ENCODE peak calls at places on chromosome 3, in four cellular contexts. W, A, B and J are unnamed samples.

GRCh38 chr3:54443572-54444161 is 321.3 kb downstream of the CACNA2D3 start:
- DNase-seq in A (no peak), W (peak), B (peak), J (no peak)

GRCh38 chr3:46714728-46715506 is 2.8 kb downstream of the PRSS50 start:
- DNase-seq in W (no peak), A (no peak), B (no peak), J (no peak)

GRCh38 chr3:127002195-127003174 is 19.6 kb downstream of the PLXNA1 start:
- DNase-seq in W (no peak), B (no peak), A (peak), J (peak)

GRCh38 chr3:159928692-159929091 is 59.9 kb upstream of the IL12A start:
- DNase-seq in A (no peak), B (no peak), W (peak), J (no peak)

GRCh38 chr3:53806182-53807116 is 39.8 kb downstream of the CHDH start:
- DNase-seq in A (no peak), W (peak), B (peak), J (no peak)

GRCh38 chr3:186825294-186825821 is 17.2 kb upstream of the ADIPOQ start:
- DNase-seq in W (no peak), A (peak), B (no peak), J (peak)

GRCh38 chr3:195208631-195209030 is 62.3 kb downstream of the XXYLT1 start:
- DNase-seq in B (no peak), A (no peak), W (no peak), J (no peak)

GRCh38 chr3:102141913-102142210 is 292.5 kb downstream of the NFKBIZ start:
- DNase-seq in A (no peak), W (no peak), B (no peak), J (no peak)

GRCh38 chr3:183812746-183813445 is 12.5 kb downstream of the MAP6D1 start:
- DNase-seq in A (no peak), B (no peak), W (no peak), J (no peak)

GRCh38 chr3:109033000-109033660 is 79.5 kb upstream of the GUCA1C start:
- DNase-seq in B (no peak), A (no peak), W (no peak), J (no peak)

GRCh38 chr3:132198601-132199000 is 118.6 kb upstream of the ACP3 start:
- DNase-seq in W (no peak), B (no peak), A (no peak), J (no peak)

GRCh38 chr3:47469616-47470015 is 6.1 kb downstream of the SCAP start:
- DNase-seq in A (no peak), B (no peak), W (no peak), J (no peak)

GRCh38 chr3:153649286-153649839 is 471.8 kb upstream of the ARHGEF26 start:
- DNase-seq in W (no peak), A (no peak), B (no peak), J (no peak)

GRCh38 chr3:16568115-16568514 is 37.1 kb downstream of the DAZL start:
- DNase-seq in B (no peak), A (no peak), W (no peak), J (no peak)

GRCh38 chr3:40645883-40646282 is 121.1 kb downstream of the ZNF621 start:
- DNase-seq in A (no peak), W (no peak), B (no peak), J (no peak)

GRCh38 chr3:95609411-95609810 is 1205.0 kb upstream of the EPHA6 start:
- DNase-seq in B (no peak), W (no peak), A (no peak), J (no peak)

GRCh38 chr3:158711886-158712285 is 20.4 kb downstream of the RARRES1 start:
- DNase-seq in A (no peak), B (no peak), W (peak), J (no peak)

GRCh38 chr3:119580148-119580760 is 962 bp downstream of the ADPRH start:
- DNase-seq in A (no peak), B (no peak), W (no peak), J (peak)

GRCh38 chr3:62211675-62212429 is 161.5 kb downstream of the FEZF2 start:
- DNase-seq in A (peak), W (no peak), B (no peak), J (peak)

GRCh38 chr3:151912041-151912440 is 38.6 kb downstream of the SUCNR1 start:
- DNase-seq in W (no peak), A (no peak), B (no peak), J (no peak)

GRCh38 chr3:1664266-1664665 is 434.4 kb upstream of the CNTN4 start:
- DNase-seq in A (no peak), B (no peak), W (no peak), J (no peak)

GRCh38 chr3:147945968-147946519 is 536.9 kb downstream of the ZIC1 start:
- DNase-seq in W (peak), B (peak), A (no peak), J (peak)

GRCh38 chr3:45462522-45463262 is 74.3 kb downstream of the LARS2 start:
- DNase-seq in B (no peak), A (no peak), W (no peak), J (no peak)

GRCh38 chr3:29705906-29706507 is 425.1 kb downstream of the RBMS3 start:
- DNase-seq in W (no peak), A (no peak), B (no peak), J (no peak)

GRCh38 chr3:58041826-58042324 is 33.7 kb downstream of the FLNB start:
- DNase-seq in A (no peak), B (peak), W (no peak), J (peak)

GRCh38 chr3:132421832-132422231 is 4.5 kb downstream of the DNAJC13 start:
- DNase-seq in A (no peak), W (peak), B (peak), J (no peak)

GRCh38 chr3:22979581-22979980 is 223.5 kb upstream of the UBE2E2 start:
- DNase-seq in W (no peak), A (no peak), B (no peak), J (no peak)

GRCh38 chr3:194869482-194870169 is 183.9 kb downstream of the FAM43A start:
- DNase-seq in W (peak), A (no peak), B (no peak), J (no peak)

GRCh38 chr3:23079976-23080375 is 123.2 kb upstream of the UBE2E2 start:
- DNase-seq in W (peak), A (no peak), B (no peak), J (peak)

GRCh38 chr3:133693821-133694220 is 32.1 kb upstream of the TOPBP1 start:
- DNase-seq in B (no peak), W (no peak), A (no peak), J (no peak)

GRCh38 chr3:63279000-63279366 is 875 bp downstream of the SYNPR start:
- DNase-seq in B (no peak), A (no peak), W (no peak), J (peak)

GRCh38 chr3:196008387-196008786 is 73.5 kb downstream of the TFRC start:
- DNase-seq in W (no peak), A (no peak), B (no peak), J (no peak)

GRCh38 chr3:126158016-126158911 is 22.1 kb downstream of the ALDH1L1 start:
- DNase-seq in B (no peak), W (no peak), A (no peak), J (no peak)

GRCh38 chr3:146308222-146308621 is 57.3 kb upstream of the PLSCR4 start:
- DNase-seq in A (no peak), W (no peak), B (no peak), J (no peak)

GRCh38 chr3:127036209-127037020 is 53.5 kb downstream of the PLXNA1 start:
- DNase-seq in W (no peak), A (no peak), B (no peak), J (no peak)

GRCh38 chr3:87350367-87351199 is 74.2 kb upstream of the POU1F1 start:
- DNase-seq in B (peak), W (peak), A (peak), J (peak)

GRCh38 chr3:136728434-136728833 is 23.7 kb downstream of the STAG1 start:
- DNase-seq in W (no peak), B (no peak), A (no peak), J (no peak)

GRCh38 chr3:188416041-188416440 is 262.1 kb downstream of the LPP start:
- DNase-seq in W (no peak), B (no peak), A (no peak), J (no peak)

GRCh38 chr3:195906865-195907729 is 1.3 kb downstream of the TNK2 start:
- DNase-seq in B (no peak), A (no peak), W (no peak), J (peak)

GRCh38 chr3:165206454-165207266 is 10.5 kb upstream of the SLITRK3 start:
- DNase-seq in A (peak), W (peak), B (peak), J (peak)
- TF ChIP-seq JUNB in A (no peak), W (no peak), B (no peak), J (no peak)

GRCh38 chr3:129014148-129014547 is 13.0 kb downstream of the EFCC1 start:
- DNase-seq in B (no peak), W (no peak), A (no peak), J (no peak)

GRCh38 chr3:129015388-129016105 is 14.4 kb downstream of the EFCC1 start:
- DNase-seq in A (peak), W (no peak), B (no peak), J (no peak)

GRCh38 chr3:129016366-129016724 is 15.2 kb downstream of the EFCC1 start:
- DNase-seq in A (no peak), W (no peak), B (peak), J (no peak)

GRCh38 chr3:129014793-129015345 is 13.8 kb downstream of the EFCC1 start:
- DNase-seq in B (no peak), W (no peak), A (no peak), J (no peak)

GRCh38 chr3:129013491-129013891 is 12.4 kb downstream of the EFCC1 start:
- DNase-seq in W (peak), B (no peak), A (peak), J (peak)
- TF ChIP-seq JUNB in W (no peak), B (no peak), A (no peak), J (no peak)

DNA sequence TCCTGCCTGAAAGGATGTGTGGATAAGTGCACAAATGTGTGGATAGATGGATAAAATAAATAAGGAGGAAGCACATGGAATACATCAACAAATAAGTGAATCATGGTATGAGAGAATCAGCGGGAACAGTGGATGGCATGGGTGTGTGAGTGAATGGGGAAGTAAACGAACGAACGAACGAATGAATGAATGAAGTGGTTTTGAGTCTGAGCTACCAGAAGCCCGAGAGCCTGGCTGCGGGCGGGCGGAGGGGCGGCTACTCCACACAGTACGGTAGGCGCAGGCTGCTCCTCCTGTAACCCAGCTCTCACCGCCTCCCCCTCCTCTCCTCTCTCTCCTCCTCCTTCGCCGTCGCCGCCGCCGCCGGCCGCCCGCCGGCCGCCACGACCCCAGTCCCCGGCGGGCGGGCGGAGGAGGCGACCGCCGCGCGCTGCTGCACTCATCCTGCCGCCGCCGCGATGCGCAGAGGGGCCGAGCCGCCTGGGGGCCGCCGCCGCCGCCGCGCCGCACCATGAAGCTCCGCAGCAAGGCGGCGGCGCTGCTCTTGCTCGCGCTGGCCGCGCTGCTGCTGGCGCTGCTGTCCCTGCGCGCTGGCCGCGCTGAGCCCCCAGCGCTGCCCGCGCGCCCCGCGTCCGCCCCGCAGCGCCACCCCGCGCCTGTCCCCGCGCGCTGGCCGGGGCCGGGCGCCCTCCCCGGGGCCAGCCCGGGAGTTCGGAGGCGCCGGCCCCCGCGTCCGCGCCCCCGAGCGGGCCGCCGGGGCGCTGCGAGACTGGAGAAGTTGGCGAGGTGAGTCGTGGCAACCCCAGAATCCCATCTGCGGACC is at the start of gene GXYLT2:
- DNase-seq in B (peak), A (peak), W (peak), J (peak)
- TF ChIP-seq JUNB in B (no peak), A (no peak), W (no peak), J (no peak)

DNA sequence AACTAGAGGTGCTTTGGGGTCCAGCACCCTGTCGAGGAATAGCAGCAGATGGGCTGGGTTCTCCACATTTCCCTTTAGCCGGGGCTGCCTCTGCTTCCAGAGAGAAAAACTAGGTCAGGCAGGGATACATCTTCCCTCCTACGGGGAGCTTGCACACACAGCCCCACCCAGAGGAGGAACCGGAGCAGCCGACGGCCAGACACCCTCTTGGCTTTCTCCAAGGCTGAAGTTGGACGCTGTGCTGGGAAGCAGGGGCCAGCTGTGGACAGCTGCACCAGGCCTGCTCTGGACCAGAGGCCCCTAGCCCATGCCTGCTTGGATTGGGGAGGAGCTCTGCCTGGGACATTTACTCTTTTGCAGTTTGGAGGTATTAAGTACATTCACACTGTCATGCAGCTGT is 44.7 kb upstream of the NR2C2 start:
- DNase-seq in B (no peak), A (no peak), W (no peak), J (no peak)
- TF ChIP-seq JUNB in B (no peak), A (no peak), W (no peak), J (no peak)

GRCh38 chr3:50617096-50617791 is at the start of gene MAPKAPK3:
- DNase-seq in A (no peak), W (no peak), B (peak), J (no peak)
- TF ChIP-seq JUNB in A (no peak), W (no peak), B (no peak), J (no peak)

GRCh38 chr3:140708815-140709214 is 31.0 kb downstream of the TRIM42 start:
- DNase-seq in B (no peak), A (no peak), W (no peak), J (no peak)
- TF ChIP-seq JUNB in B (no peak), A (no peak), W (no peak), J (no peak)

DNA sequence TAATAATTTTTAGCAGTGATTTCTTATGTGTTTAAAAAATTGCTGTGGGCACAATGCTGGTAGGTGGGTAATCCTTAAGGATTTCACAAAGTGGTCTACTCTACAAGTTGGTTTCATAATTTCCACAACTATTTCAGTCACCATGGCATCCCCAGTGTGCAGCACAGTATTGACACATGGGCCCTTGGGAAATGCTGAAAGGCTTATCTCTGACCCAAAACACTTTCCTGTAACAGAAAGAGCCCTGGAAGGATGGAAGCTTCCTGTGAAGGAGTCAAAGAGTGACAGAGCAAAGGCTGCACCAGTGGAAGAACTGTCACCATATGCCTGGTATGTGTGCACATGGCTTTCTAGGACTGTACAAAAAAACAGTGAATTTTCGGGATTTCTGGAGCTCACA is 153.7 kb downstream of the ANO10 start:
- DNase-seq in A (no peak), B (no peak), W (no peak), J (no peak)
- TF ChIP-seq JUNB in A (no peak), B (no peak), W (no peak), J (no peak)